ENCODE peak calls at places on chromosomes 3 and 15, in nine cellular contexts. M is HS-27A; I is progenitor cell of endocrine pancreas; O is EL; N is cardiac fibroblast; X is T-helper 2 cell; S is T-helper 1 cell; A is activated naive CD8-positive, alpha-beta T cell treated with anti-CD3 and anti-CD28 coated beads for 36 hours; G is HEK293T. J is an unnamed sample.

GRCh38 chr15:100879461-100880138 is at the start of gene ALDH1A3:
- DNase-seq in I (no peak), O (peak), N (peak), M (no peak), A (peak), X (peak), S (no peak), G (peak), J (no peak)

GRCh38 chr15:75673426-75674247 is 25.9 kb downstream of the SNX33 start:
- DNase-seq in I (no peak), S (no peak), O (peak), A (no peak), M (no peak), N (peak), G (no peak), X (no peak), J (no peak)

GRCh38 chr3:192845196-192845855 is 72.3 kb downstream of the MB21D2 start:
- DNase-seq in M (no peak), X (no peak), S (no peak), O (peak), I (no peak), N (no peak), A (no peak), G (no peak), J (no peak)

GRCh38 chr3:62875103-62876002 is at the start of gene CADPS:
- DNase-seq in X (no peak), A (no peak), O (no peak), M (no peak), I (peak), G (no peak), N (no peak), S (no peak), J (no peak)

GRCh38 chr3:14438929-14439328 is 36.5 kb downstream of the SLC6A6 start:
- DNase-seq in S (no peak), N (no peak), X (no peak), A (no peak), G (no peak), O (no peak), M (no peak), I (no peak), J (no peak)

GRCh38 chr3:168977696-168978374 is 685.7 kb downstream of the MECOM start:
- DNase-seq in S (no peak), O (no peak), G (no peak), M (no peak), X (no peak), N (peak), I (no peak), A (no peak), J (no peak)

GRCh38 chr15:69808756-69809155 is 289.0 kb downstream of the TLE3 start:
- DNase-seq in G (no peak), S (no peak), O (no peak), X (no peak), I (no peak), N (peak), M (no peak), A (no peak), J (no peak)

GRCh38 chr15:63510548-63510940 is 6.2 kb downstream of the USP3 start:
- DNase-seq in S (no peak), N (no peak), X (no peak), M (no peak), A (no peak), O (no peak), G (no peak), I (no peak), J (no peak)

GRCh38 chr15:32838820-32839219 is 121.0 kb downstream of the GREM1 start:
- DNase-seq in M (no peak), G (no peak), O (peak), S (no peak), N (peak), A (no peak), X (no peak), I (no peak), J (no peak)